ENCODE peak calls at places on chromosomes 5 and 9, in nine cellular contexts. One of them, this sample, is unnamed.

GRCh38 chr9:38068616-38068865 is 486 bp downstream of the SHB start:
- DNase-seq in CD4-positive, CD25-positive, alpha-beta regulatory T cell: peak; percentile 11
- DNase-seq in transverse colon: peak; percentile 35
- DNase-seq in cardiac fibroblast: peak; percentile 71
- DNase-seq in GM23338: peak; percentile 51
- DNase-seq in heart right ventricle: no peak
- DNase-seq in fibroblast of lung: peak; percentile 62
- DNase-seq in foreskin fibroblast: no peak
- DNase-seq in CD8-positive, alpha-beta T cell: peak; percentile 7
- DNase-seq in this sample: no peak

GRCh38 chr5:34034497-34035327 is 8.3 kb downstream of the C1QTNF3 start:
- DNase-seq in CD4-positive, CD25-positive, alpha-beta regulatory T cell: no peak
- DNase-seq in transverse colon: no peak
- DNase-seq in cardiac fibroblast: no peak
- DNase-seq in GM23338: no peak
- DNase-seq in heart right ventricle: no peak
- DNase-seq in fibroblast of lung: no peak
- DNase-seq in foreskin fibroblast: no peak
- DNase-seq in CD8-positive, alpha-beta T cell: no peak
- DNase-seq in this sample: no peak

GRCh38 chr5:1190915-1191314 is 10.5 kb upstream of the SLC6A19 start:
- DNase-seq in CD4-positive, CD25-positive, alpha-beta regulatory T cell: no peak
- DNase-seq in transverse colon: no peak
- DNase-seq in cardiac fibroblast: no peak
- DNase-seq in GM23338: no peak
- DNase-seq in heart right ventricle: no peak
- DNase-seq in fibroblast of lung: no peak
- DNase-seq in foreskin fibroblast: no peak
- DNase-seq in CD8-positive, alpha-beta T cell: no peak
- DNase-seq in this sample: no peak

GRCh38 chr9:129483467-129484324 is 137.2 kb downstream of the C9orf50 start:
- DNase-seq in CD4-positive, CD25-positive, alpha-beta regulatory T cell: no peak
- DNase-seq in transverse colon: peak; percentile 83
- DNase-seq in cardiac fibroblast: peak; percentile 98
- DNase-seq in GM23338: peak; percentile 65
- DNase-seq in heart right ventricle: peak; percentile 92
- DNase-seq in fibroblast of lung: peak; percentile 90
- DNase-seq in foreskin fibroblast: peak; percentile 87
- DNase-seq in CD8-positive, alpha-beta T cell: no peak
- DNase-seq in this sample: no peak

GRCh38 chr5:73274870-73275756 is 102.1 kb downstream of the TMEM174 start:
- DNase-seq in CD4-positive, CD25-positive, alpha-beta regulatory T cell: no peak
- DNase-seq in transverse colon: no peak
- DNase-seq in cardiac fibroblast: peak; percentile 31
- DNase-seq in GM23338: no peak
- DNase-seq in heart right ventricle: no peak
- DNase-seq in fibroblast of lung: peak; percentile 36
- DNase-seq in foreskin fibroblast: no peak
- DNase-seq in CD8-positive, alpha-beta T cell: no peak
- DNase-seq in this sample: no peak

GRCh38 chr9:137294684-137295312 is 7.3 kb downstream of the NRARP start:
- DNase-seq in CD4-positive, CD25-positive, alpha-beta regulatory T cell: no peak
- DNase-seq in transverse colon: peak; percentile 32
- DNase-seq in cardiac fibroblast: peak; percentile 68
- DNase-seq in GM23338: peak; percentile 74
- DNase-seq in heart right ventricle: no peak
- DNase-seq in fibroblast of lung: peak; percentile 38
- DNase-seq in foreskin fibroblast: no peak
- DNase-seq in CD8-positive, alpha-beta T cell: no peak
- DNase-seq in this sample: no peak

GRCh38 chr5:130267926-130268325 is 363.7 kb downstream of the CHSY3 start:
- DNase-seq in CD4-positive, CD25-positive, alpha-beta regulatory T cell: no peak
- DNase-seq in transverse colon: no peak
- DNase-seq in cardiac fibroblast: no peak
- DNase-seq in GM23338: no peak
- DNase-seq in heart right ventricle: no peak
- DNase-seq in fibroblast of lung: no peak
- DNase-seq in foreskin fibroblast: no peak
- DNase-seq in CD8-positive, alpha-beta T cell: no peak
- DNase-seq in this sample: no peak

GRCh38 chr9:125397736-125398135 is 136.1 kb downstream of the GAPVD1 start:
- DNase-seq in CD4-positive, CD25-positive, alpha-beta regulatory T cell: no peak
- DNase-seq in transverse colon: no peak
- DNase-seq in cardiac fibroblast: no peak
- DNase-seq in GM23338: no peak
- DNase-seq in heart right ventricle: no peak
- DNase-seq in fibroblast of lung: no peak
- DNase-seq in foreskin fibroblast: no peak
- DNase-seq in CD8-positive, alpha-beta T cell: no peak
- DNase-seq in this sample: no peak

GRCh38 chr9:35741740-35742139 is 7.3 kb downstream of the GBA2 start:
- DNase-seq in CD4-positive, CD25-positive, alpha-beta regulatory T cell: no peak
- DNase-seq in transverse colon: no peak
- DNase-seq in cardiac fibroblast: no peak
- DNase-seq in GM23338: no peak
- DNase-seq in heart right ventricle: no peak
- DNase-seq in fibroblast of lung: no peak
- DNase-seq in foreskin fibroblast: no peak
- DNase-seq in CD8-positive, alpha-beta T cell: no peak
- DNase-seq in this sample: no peak

GRCh38 chr5:98173334-98173733 is 600.1 kb upstream of the RGMB start:
- DNase-seq in CD4-positive, CD25-positive, alpha-beta regulatory T cell: no peak
- DNase-seq in transverse colon: no peak
- DNase-seq in cardiac fibroblast: peak; percentile 12
- DNase-seq in GM23338: no peak
- DNase-seq in heart right ventricle: no peak
- DNase-seq in fibroblast of lung: peak; percentile 79
- DNase-seq in foreskin fibroblast: peak; percentile 74
- DNase-seq in CD8-positive, alpha-beta T cell: no peak
- DNase-seq in this sample: no peak

GRCh38 chr5:123448017-123448617 is 24.9 kb upstream of the CEP120 start:
- DNase-seq in CD4-positive, CD25-positive, alpha-beta regulatory T cell: no peak
- DNase-seq in transverse colon: no peak
- DNase-seq in cardiac fibroblast: no peak
- DNase-seq in GM23338: no peak
- DNase-seq in heart right ventricle: no peak
- DNase-seq in fibroblast of lung: no peak
- DNase-seq in foreskin fibroblast: no peak
- DNase-seq in CD8-positive, alpha-beta T cell: no peak
- DNase-seq in this sample: peak; percentile 49

GRCh38 chr9:26530841-26531240 is 361.8 kb downstream of the CAAP1 start:
- DNase-seq in CD4-positive, CD25-positive, alpha-beta regulatory T cell: no peak
- DNase-seq in transverse colon: no peak
- DNase-seq in cardiac fibroblast: no peak
- DNase-seq in GM23338: no peak
- DNase-seq in heart right ventricle: no peak
- DNase-seq in fibroblast of lung: no peak
- DNase-seq in foreskin fibroblast: no peak
- DNase-seq in CD8-positive, alpha-beta T cell: no peak
- DNase-seq in this sample: no peak

GRCh38 chr9:122536138-122536537 is 9.0 kb upstream of the OR1N1 start:
- DNase-seq in CD4-positive, CD25-positive, alpha-beta regulatory T cell: no peak
- DNase-seq in transverse colon: no peak
- DNase-seq in cardiac fibroblast: no peak
- DNase-seq in GM23338: no peak
- DNase-seq in heart right ventricle: no peak
- DNase-seq in fibroblast of lung: no peak
- DNase-seq in foreskin fibroblast: no peak
- DNase-seq in CD8-positive, alpha-beta T cell: no peak
- DNase-seq in this sample: no peak

GRCh38 chr9:136694163-136694864 is 7.1 kb upstream of the AGPAT2 start:
- DNase-seq in CD4-positive, CD25-positive, alpha-beta regulatory T cell: no peak
- DNase-seq in transverse colon: peak; percentile 80
- DNase-seq in cardiac fibroblast: peak; percentile 56
- DNase-seq in GM23338: peak; percentile 85
- DNase-seq in heart right ventricle: peak; percentile 70
- DNase-seq in fibroblast of lung: no peak
- DNase-seq in foreskin fibroblast: no peak
- DNase-seq in CD8-positive, alpha-beta T cell: no peak
- DNase-seq in this sample: no peak

GRCh38 chr9:87793292-87793691 is 67.4 kb downstream of the CTSL start:
- DNase-seq in CD4-positive, CD25-positive, alpha-beta regulatory T cell: no peak
- DNase-seq in transverse colon: no peak
- DNase-seq in cardiac fibroblast: peak; percentile 92
- DNase-seq in GM23338: no peak
- DNase-seq in heart right ventricle: no peak
- DNase-seq in fibroblast of lung: peak; percentile 83
- DNase-seq in foreskin fibroblast: peak; percentile 83
- DNase-seq in CD8-positive, alpha-beta T cell: no peak
- DNase-seq in this sample: no peak

GRCh38 chr5:154042751-154043150 is 4.0 kb downstream of the MFAP3 start:
- DNase-seq in CD4-positive, CD25-positive, alpha-beta regulatory T cell: no peak
- DNase-seq in transverse colon: no peak
- DNase-seq in cardiac fibroblast: peak; percentile 65
- DNase-seq in GM23338: no peak
- DNase-seq in heart right ventricle: no peak
- DNase-seq in fibroblast of lung: no peak
- DNase-seq in foreskin fibroblast: no peak
- DNase-seq in CD8-positive, alpha-beta T cell: no peak
- DNase-seq in this sample: no peak

GRCh38 chr5:89396262-89396975 is 513.4 kb upstream of the MEF2C start:
- DNase-seq in CD4-positive, CD25-positive, alpha-beta regulatory T cell: no peak
- DNase-seq in transverse colon: no peak
- DNase-seq in cardiac fibroblast: peak; percentile 55
- DNase-seq in GM23338: peak; percentile 7
- DNase-seq in heart right ventricle: no peak
- DNase-seq in fibroblast of lung: no peak
- DNase-seq in foreskin fibroblast: peak; percentile 25
- DNase-seq in CD8-positive, alpha-beta T cell: no peak
- DNase-seq in this sample: peak; percentile 51

GRCh38 chr5:179260324-179261070 is 84.8 kb downstream of the ADAMTS2 start:
- DNase-seq in CD4-positive, CD25-positive, alpha-beta regulatory T cell: no peak
- DNase-seq in transverse colon: no peak
- DNase-seq in cardiac fibroblast: no peak
- DNase-seq in GM23338: no peak
- DNase-seq in heart right ventricle: no peak
- DNase-seq in fibroblast of lung: no peak
- DNase-seq in foreskin fibroblast: no peak
- DNase-seq in CD8-positive, alpha-beta T cell: no peak
- DNase-seq in this sample: no peak

GRCh38 chr9:113614843-113615648 is 151.5 kb downstream of the RGS3 start:
- DNase-seq in CD4-positive, CD25-positive, alpha-beta regulatory T cell: no peak
- DNase-seq in transverse colon: no peak
- DNase-seq in cardiac fibroblast: peak; percentile 90
- DNase-seq in GM23338: no peak
- DNase-seq in heart right ventricle: peak; percentile 75
- DNase-seq in fibroblast of lung: peak; percentile 89
- DNase-seq in foreskin fibroblast: peak; percentile 70
- DNase-seq in CD8-positive, alpha-beta T cell: no peak
- DNase-seq in this sample: no peak

DNA sequence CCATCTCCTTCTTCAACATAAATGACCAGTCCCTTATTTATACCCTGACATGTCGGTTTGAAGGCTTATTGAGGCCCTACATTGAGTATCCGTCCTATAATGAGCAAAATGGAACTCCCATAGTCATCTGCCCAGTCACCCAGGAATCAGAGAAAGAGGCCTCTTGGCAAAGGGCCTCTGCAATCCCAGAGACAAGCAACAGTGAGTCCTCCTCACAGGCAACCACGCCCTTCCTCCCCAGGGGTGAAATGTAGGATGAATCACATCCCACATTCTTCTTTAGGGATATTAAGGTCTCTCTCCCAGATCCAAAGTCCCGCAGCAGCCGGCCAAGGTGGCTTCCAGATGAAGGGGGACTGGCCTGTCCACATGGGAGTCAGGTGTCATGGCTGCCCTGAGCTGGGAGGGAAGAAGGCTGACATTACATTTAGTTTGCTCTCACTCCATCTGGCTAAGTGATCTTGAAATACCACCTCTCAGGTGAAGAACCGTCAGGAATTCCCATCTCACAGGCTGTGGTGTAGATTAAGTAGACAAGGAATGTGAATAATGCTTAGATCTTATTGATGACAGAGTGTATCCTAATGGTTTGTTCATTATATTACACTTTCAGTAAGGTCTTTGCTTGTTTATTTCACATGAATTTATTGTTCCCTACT is 38.2 kb upstream of the BTNL3 start:
- DNase-seq in CD4-positive, CD25-positive, alpha-beta regulatory T cell: no peak
- DNase-seq in transverse colon: no peak
- DNase-seq in cardiac fibroblast: no peak
- DNase-seq in GM23338: no peak
- DNase-seq in heart right ventricle: no peak
- DNase-seq in fibroblast of lung: no peak
- DNase-seq in foreskin fibroblast: no peak
- DNase-seq in CD8-positive, alpha-beta T cell: no peak
- DNase-seq in this sample: no peak
- H3K4me3 ChIP-seq in CD4-positive, CD25-positive, alpha-beta regulatory T cell: no peak overlapping the region
- H3K4me3 ChIP-seq in transverse colon: no peak overlapping the region
- H3K4me3 ChIP-seq in cardiac fibroblast: no peak overlapping the region
- H3K4me3 ChIP-seq in GM23338: no peak overlapping the region
- H3K4me3 ChIP-seq in heart right ventricle: no peak overlapping the region
- H3K4me3 ChIP-seq in fibroblast of lung: no peak overlapping the region
- H3K4me3 ChIP-seq in foreskin fibroblast: no peak overlapping the region
- H3K4me3 ChIP-seq in CD8-positive, alpha-beta T cell: no peak overlapping the region
- H3K4me3 ChIP-seq in this sample: no peak overlapping the region

GRCh38 chr5:174311531-174312269 is 266.2 kb downstream of the NSG2 start:
- DNase-seq in CD4-positive, CD25-positive, alpha-beta regulatory T cell: peak; percentile 7
- DNase-seq in transverse colon: peak; percentile 64
- DNase-seq in cardiac fibroblast: peak; percentile 71
- DNase-seq in GM23338: peak; percentile 91
- DNase-seq in heart right ventricle: peak; percentile 61
- DNase-seq in fibroblast of lung: peak; percentile 50
- DNase-seq in foreskin fibroblast: peak; percentile 24
- DNase-seq in CD8-positive, alpha-beta T cell: peak; percentile 36
- DNase-seq in this sample: no peak
- H3K4me3 ChIP-seq in CD4-positive, CD25-positive, alpha-beta regulatory T cell: no peak overlapping the region
- H3K4me3 ChIP-seq in transverse colon: peak overlapping the region; percentile 33
- H3K4me3 ChIP-seq in cardiac fibroblast: peak overlapping the region; percentile 30
- H3K4me3 ChIP-seq in GM23338: peak overlapping the region; percentile 64
- H3K4me3 ChIP-seq in heart right ventricle: peak overlapping the region; percentile 50
- H3K4me3 ChIP-seq in fibroblast of lung: no peak overlapping the region
- H3K4me3 ChIP-seq in foreskin fibroblast: peak overlapping the region; percentile 34
- H3K4me3 ChIP-seq in CD8-positive, alpha-beta T cell: no peak overlapping the region
- H3K4me3 ChIP-seq in this sample: no peak overlapping the region

GRCh38 chr5:32713396-32714381 is 2.6 kb downstream of the NPR3 start:
- DNase-seq in CD4-positive, CD25-positive, alpha-beta regulatory T cell: no peak
- DNase-seq in transverse colon: peak; percentile 21
- DNase-seq in cardiac fibroblast: peak; percentile 13
- DNase-seq in GM23338: peak; percentile 90
- DNase-seq in heart right ventricle: no peak
- DNase-seq in fibroblast of lung: peak; percentile 48
- DNase-seq in foreskin fibroblast: peak; percentile 39
- DNase-seq in CD8-positive, alpha-beta T cell: no peak
- DNase-seq in this sample: no peak
- H3K4me3 ChIP-seq in CD4-positive, CD25-positive, alpha-beta regulatory T cell: no peak overlapping the region
- H3K4me3 ChIP-seq in transverse colon: peak overlapping the region; percentile 48
- H3K4me3 ChIP-seq in cardiac fibroblast: peak overlapping the region; percentile 41
- H3K4me3 ChIP-seq in GM23338: peak overlapping the region; percentile 71
- H3K4me3 ChIP-seq in heart right ventricle: peak overlapping the region; percentile 54
- H3K4me3 ChIP-seq in fibroblast of lung: peak overlapping the region; percentile 56
- H3K4me3 ChIP-seq in foreskin fibroblast: peak overlapping the region; percentile 64
- H3K4me3 ChIP-seq in CD8-positive, alpha-beta T cell: no peak overlapping the region
- H3K4me3 ChIP-seq in this sample: no peak overlapping the region

DNA sequence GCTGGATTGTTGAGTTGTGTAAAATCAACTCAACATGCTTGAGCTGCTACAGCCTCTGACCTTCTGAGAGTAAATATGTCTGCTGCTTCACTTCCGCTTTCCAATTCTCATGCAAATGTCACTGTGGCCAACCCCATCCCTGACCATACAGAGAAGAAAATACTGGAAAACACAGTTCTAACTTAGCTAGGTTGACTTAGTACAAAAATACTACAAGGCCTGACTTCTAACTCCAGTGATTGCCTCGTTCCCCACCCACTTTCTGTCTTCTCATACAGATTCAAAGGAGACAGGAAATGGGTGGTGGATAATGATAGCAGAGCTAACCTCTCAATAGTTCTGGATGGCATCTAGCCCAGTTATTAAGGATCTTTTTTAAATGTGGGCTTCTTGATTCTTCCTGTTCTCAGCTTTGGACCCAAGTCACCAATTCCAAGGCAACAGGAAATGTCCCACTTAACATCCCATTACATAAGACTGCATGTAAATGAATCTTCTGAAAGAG is 226.6 kb upstream of the SLC24A2 start:
- DNase-seq in CD4-positive, CD25-positive, alpha-beta regulatory T cell: no peak
- DNase-seq in transverse colon: no peak
- DNase-seq in cardiac fibroblast: no peak
- DNase-seq in GM23338: no peak
- DNase-seq in heart right ventricle: no peak
- DNase-seq in fibroblast of lung: no peak
- DNase-seq in foreskin fibroblast: no peak
- DNase-seq in CD8-positive, alpha-beta T cell: no peak
- DNase-seq in this sample: no peak
- H3K4me3 ChIP-seq in CD4-positive, CD25-positive, alpha-beta regulatory T cell: peak overlapping the region; percentile 17
- H3K4me3 ChIP-seq in transverse colon: no peak overlapping the region
- H3K4me3 ChIP-seq in cardiac fibroblast: no peak overlapping the region
- H3K4me3 ChIP-seq in GM23338: no peak overlapping the region
- H3K4me3 ChIP-seq in heart right ventricle: no peak overlapping the region
- H3K4me3 ChIP-seq in fibroblast of lung: no peak overlapping the region
- H3K4me3 ChIP-seq in foreskin fibroblast: no peak overlapping the region
- H3K4me3 ChIP-seq in CD8-positive, alpha-beta T cell: no peak overlapping the region
- H3K4me3 ChIP-seq in this sample: no peak overlapping the region

This sample was measured in GM12864.